ENCODE peak calls at places on chromosomes 7 and 10, in eight cellular contexts. R is NCI-H1092; I is stimulated activated CD4-positive, alpha-beta T cell treated with anti-CD3 and anti-CD28 coated beads, Interleukin-12 subunit alpha, Interleukin-12 subunit beta, amount 100 ng/mL, for 4 hours; C is AG10803; S is naive thymus-derived CD8-positive, alpha-beta T cell; X is skeletal muscle cell; F is Calu3; H is colonic mucosa. U is an unnamed sample.

GRCh38 chr10:85645097-85645496 is 721.5 kb downstream of the GRID1 start:
- DNase-seq in R (no peak), I (no peak), C (no peak), S (no peak), X (peak; percentile 35), F (no peak), H (no peak), U (no peak)

GRCh38 chr7:41655470-41655869 is 47.4 kb downstream of the INHBA start:
- DNase-seq in R (no peak), I (no peak), C (no peak), S (no peak), X (no peak), F (no peak), H (no peak), U (no peak)

GRCh38 chr7:12731214-12731656 is 43.8 kb downstream of the ARL4A start:
- DNase-seq in R (no peak), I (no peak), C (peak; percentile 31), S (no peak), X (no peak), F (peak; percentile 30), H (no peak), U (no peak)

GRCh38 chr7:121595949-121596692 is 200.0 kb upstream of the FAM3C start:
- DNase-seq in R (no peak), I (no peak), C (no peak), S (no peak), X (no peak), F (no peak), H (no peak), U (no peak)

GRCh38 chr10:125822878-125823662 is at the start of the genes BCCIP and UROS:
- DNase-seq in R (peak; percentile 81), I (peak; percentile 88), C (peak; percentile 86), S (peak; percentile 88), X (peak; percentile 55), F (peak; percentile 79), H (peak; percentile 91), U (peak; percentile 95)

GRCh38 chr7:158558816-158559215 is 28.8 kb downstream of the PTPRN2 start:
- DNase-seq in R (no peak), I (no peak), C (no peak), S (no peak), X (no peak), F (no peak), H (no peak), U (no peak)

GRCh38 chr10:78761241-78761825 is 307.4 kb upstream of the ZMIZ1 start:
- DNase-seq in R (no peak), I (no peak), C (no peak), S (no peak), X (no peak), F (no peak), H (no peak), U (no peak)

GRCh38 chr7:11192506-11192905 is 218.8 kb downstream of the PHF14 start:
- DNase-seq in R (no peak), I (no peak), C (peak; percentile 76), S (no peak), X (peak; percentile 10), F (no peak), H (no peak), U (no peak)

GRCh38 chr7:2157473-2158279 is 75.1 kb downstream of the MAD1L1 start:
- DNase-seq in R (peak; percentile 96), I (no peak), C (peak; percentile 87), S (no peak), X (peak; percentile 95), F (no peak), H (peak; percentile 50), U (peak; percentile 60)

GRCh38 chr7:37062019-37062418 is 337.7 kb upstream of the AOAH start:
- DNase-seq in R (no peak), I (no peak), C (no peak), S (no peak), X (no peak), F (no peak), H (no peak), U (no peak)

GRCh38 chr7:5094641-5095040 is 49.0 kb downstream of the RBAK start:
- DNase-seq in R (no peak), I (no peak), C (no peak), S (no peak), X (no peak), F (no peak), H (no peak), U (no peak)

GRCh38 chr7:80498481-80499349 is 13.1 kb downstream of the GNAT3 start:
- DNase-seq in R (no peak), I (no peak), C (no peak), S (no peak), X (no peak), F (no peak), H (no peak), U (no peak)

GRCh38 chr7:157755741-157756140 is 418.9 kb downstream of the DNAJB6 start:
- DNase-seq in R (no peak), I (no peak), C (no peak), S (no peak), X (no peak), F (no peak), H (no peak), U (no peak)

GRCh38 chr10:131142446-131143380 is 168.8 kb downstream of the TCERG1L start:
- DNase-seq in R (peak; percentile 40), I (no peak), C (no peak), S (no peak), X (no peak), F (no peak), H (no peak), U (no peak)

GRCh38 chr7:116161733-116162132 is 48.6 kb upstream of the TES start:
- DNase-seq in R (no peak), I (no peak), C (peak; percentile 18), S (no peak), X (no peak), F (no peak), H (no peak), U (no peak)

GRCh38 chr7:117127585-117128168 is 174.4 kb downstream of the ST7 start:
- DNase-seq in R (peak; percentile 49), I (peak; percentile 40), C (peak; percentile 60), S (peak; percentile 43), X (no peak), F (peak; percentile 47), H (peak; percentile 60), U (peak; percentile 50)

GRCh38 chr7:43639858-43640491 is 57.1 kb downstream of the STK17A start:
- DNase-seq in R (peak; percentile 94), I (no peak), C (peak; percentile 86), S (no peak), X (peak; percentile 61), F (peak; percentile 41), H (peak; percentile 60), U (no peak)

GRCh38 chr7:5699951-5700384 is 81.5 kb downstream of the RNF216 start:
- DNase-seq in R (no peak), I (peak; percentile 53), C (no peak), S (peak; percentile 61), X (no peak), F (no peak), H (no peak), U (no peak)

GRCh38 chr10:131899695-131900349 is 986 bp upstream of the PPP2R2D start:
- DNase-seq in R (no peak), I (no peak), C (no peak), S (no peak), X (no peak), F (peak; percentile 28), H (no peak), U (no peak)

GRCh38 chr7:140638311-140638791 is 2.3 kb downstream of the DENND2A start:
- DNase-seq in R (no peak), I (no peak), C (peak; percentile 87), S (no peak), X (no peak), F (no peak), H (no peak), U (peak; percentile 59)

GRCh38 chr10:24873281-24873683 is 79.1 kb downstream of the PRTFDC1 start:
- DNase-seq in R (no peak), I (no peak), C (peak; percentile 99), S (no peak), X (peak; percentile 91), F (no peak), H (no peak), U (no peak)

U was measured in aorta.